ENCODE peak calls at places on chromosomes 7 and 10, in eight cellular contexts. J, M, N, I, C, T, Q and E are unnamed samples. For H3K4me1, the result is how much of the 10 kb centered on the place peaks cover.

GRCh38 chr10:63466168-63466935 is 575 bp upstream of the JMJD1C start:
- DNase-seq in T (no peak), M (peak), I (peak), Q (peak), C (peak), N (peak), J (no peak), E (no peak)

GRCh38 chr7:39606352-39606751 is 17.0 kb upstream of the RALA start:
- DNase-seq in T (no peak), M (no peak), N (no peak), C (no peak), Q (no peak), J (peak), I (no peak), E (no peak)

GRCh38 chr7:104096683-104097082 is 107.2 kb upstream of the RELN start:
- DNase-seq in I (peak), J (peak), C (no peak), T (no peak), M (peak), N (no peak), Q (no peak), E (no peak)

GRCh38 chr10:117240730-117241529 is at the start of gene SLC18A2:
- DNase-seq in Q (no peak), N (no peak), M (no peak), I (no peak), J (no peak), T (peak), C (no peak), E (no peak)

GRCh38 chr7:18426564-18427226 is 68.9 kb upstream of the HDAC9 start:
- DNase-seq in Q (peak), J (peak), N (no peak), I (no peak), T (no peak), M (peak), C (no peak), E (no peak)

GRCh38 chr7:32204361-32205018 is 134.3 kb upstream of the PDE1C start:
- DNase-seq in Q (peak), C (no peak), M (peak), N (peak), J (peak), T (peak), I (peak), E (peak)

GRCh38 chr10:102675887-102676616 is 31.8 kb downstream of the TRIM8 start:
- DNase-seq in I (no peak), C (no peak), T (peak), J (peak), N (peak), Q (no peak), M (no peak), E (no peak)

GRCh38 chr10:18298256-18298655 is 158.0 kb downstream of the CACNB2 start:
- DNase-seq in J (no peak), Q (no peak), N (no peak), M (no peak), C (no peak), I (no peak), T (no peak), E (no peak)

GRCh38 chr10:103916254-103916653 is 1.7 kb downstream of the STN1 start:
- DNase-seq in C (no peak), J (peak), N (no peak), T (no peak), Q (no peak), M (no peak), I (no peak), E (no peak)

GRCh38 chr10:71981024-71981867 is 17.1 kb downstream of the CHST3 start:
- DNase-seq in Q (no peak), M (peak), J (peak), T (peak), C (peak), I (no peak), N (peak), E (no peak)

GRCh38 chr10:124344266-124344590 is 74.5 kb downstream of the OAT start:
- DNase-seq in T (peak), J (no peak), I (no peak), C (peak), M (no peak), N (no peak), Q (no peak), E (no peak)

GRCh38 chr7:66013938-66014337 is 31.9 kb upstream of the GUSB start:
- DNase-seq in N (no peak), T (no peak), C (peak), I (peak), M (peak), Q (peak), J (peak), E (peak)
- TF ChIP-seq CTCF in N (no peak), T (no peak), C (peak), I (peak), M (peak), Q (peak), J (peak), E (no peak)

GRCh38 chr10:120735315-120735714 is 115.8 kb upstream of the WDR11 start:
- DNase-seq in J (no peak), M (no peak), I (no peak), T (no peak), N (no peak), C (no peak), Q (no peak), E (no peak)

GRCh38 chr10:120735773-120736371 is 115.3 kb upstream of the WDR11 start:
- DNase-seq in Q (no peak), C (no peak), N (no peak), M (peak), T (no peak), I (peak), J (peak), E (no peak)

GRCh38 chr10:120732067-120732466 is 119.1 kb upstream of the WDR11 start:
- DNase-seq in M (no peak), I (no peak), Q (no peak), J (peak), T (no peak), C (no peak), N (no peak), E (no peak)

GRCh38 chr10:120734476-120735078 is 116.6 kb upstream of the WDR11 start:
- DNase-seq in T (no peak), I (no peak), N (no peak), C (no peak), M (no peak), J (no peak), Q (no peak), E (no peak)

GRCh38 chr10:120732643-120733313 is 118.4 kb upstream of the WDR11 start:
- DNase-seq in J (peak), N (no peak), C (no peak), Q (no peak), I (no peak), T (no peak), M (peak), E (no peak)
- H3K4me3 ChIP-seq in J (no peak), N (no peak), C (no peak), Q (no peak), I (no peak), T (no peak), M (no peak), E (no peak)

GRCh38 chr7:47601881-47602249 is 20.0 kb upstream of the TNS3 start:
- DNase-seq in J (no peak), C (no peak), T (no peak), M (no peak), Q (no peak), N (no peak), I (no peak), E (no peak)
- H3K4me1 ChIP-seq in J (under half), C (under half), T (under half), M (under half), Q (under half), N (under half), I (half or more), E (under half)

GRCh38 chr7:108166687-108167086 is 36.5 kb upstream of the LAMB4 start:
- DNase-seq in T (no peak), Q (no peak), M (no peak), J (no peak), C (no peak), N (no peak), I (no peak), E (no peak)

GRCh38 chr7:108164342-108164741 is 34.2 kb upstream of the LAMB4 start:
- DNase-seq in I (no peak), N (no peak), J (no peak), T (no peak), C (no peak), M (no peak), Q (no peak), E (no peak)

GRCh38 chr7:108165726-108166125 is 35.6 kb upstream of the LAMB4 start:
- DNase-seq in T (no peak), M (no peak), Q (no peak), C (no peak), N (no peak), I (no peak), J (no peak), E (no peak)

GRCh38 chr7:108167460-108167859 is 37.3 kb upstream of the LAMB4 start:
- DNase-seq in C (no peak), T (no peak), M (peak), I (no peak), Q (no peak), N (no peak), J (no peak), E (no peak)

GRCh38 chr7:108164946-108165345 is 34.8 kb upstream of the LAMB4 start:
- DNase-seq in Q (no peak), T (no peak), C (no peak), J (no peak), N (no peak), I (no peak), M (no peak), E (no peak)
- TF ChIP-seq CTCF in Q (no peak), T (no peak), C (no peak), J (no peak), N (no peak), I (no peak), M (no peak), E (no peak)

GRCh38 chr7:128121731-128122576 is 90.7 kb upstream of the LRRC4 start:
- DNase-seq in T (peak), C (no peak), N (no peak), I (no peak), M (peak), Q (no peak), J (no peak), E (no peak)
- H3K4me3 ChIP-seq in T (peak), C (peak), N (no peak), I (no peak), M (no peak), Q (no peak), J (no peak), E (no peak)

GRCh38 chr10:32984003-32984600 is 26.1 kb upstream of the ITGB1 start:
- DNase-seq in T (no peak), I (no peak), C (no peak), J (no peak), M (no peak), Q (no peak), N (no peak), E (no peak)

GRCh38 chr10:32985781-32986350 is 27.8 kb upstream of the ITGB1 start:
- DNase-seq in Q (no peak), C (no peak), M (no peak), N (no peak), J (peak), T (no peak), I (peak), E (no peak)

GRCh38 chr10:32988604-32989003 is 30.6 kb upstream of the ITGB1 start:
- DNase-seq in J (no peak), N (no peak), I (no peak), C (no peak), Q (no peak), T (no peak), M (no peak), E (no peak)

GRCh38 chr10:32985341-32985764 is 27.3 kb upstream of the ITGB1 start:
- DNase-seq in I (no peak), N (no peak), T (no peak), M (no peak), J (peak), Q (no peak), C (no peak), E (no peak)

GRCh38 chr10:32987172-32987571 is 29.1 kb upstream of the ITGB1 start:
- DNase-seq in Q (no peak), J (no peak), I (no peak), M (no peak), C (no peak), T (no peak), N (no peak), E (no peak)
- H3K4me1 ChIP-seq in Q (under half), J (under half), I (half or more), M (under half), C (under half), T (under half), N (under half), E (under half)

GRCh38 chr7:31058122-31058521 is 6.0 kb downstream of the ADCYAP1R1 start:
- DNase-seq in N (no peak), C (no peak), Q (no peak), I (peak), T (no peak), J (peak), M (no peak), E (no peak)

GRCh38 chr7:31055501-31055900 is 3.4 kb downstream of the ADCYAP1R1 start:
- DNase-seq in T (no peak), J (no peak), Q (no peak), M (no peak), N (no peak), C (no peak), I (no peak), E (no peak)

GRCh38 chr7:31054608-31055273 is 2.6 kb downstream of the ADCYAP1R1 start:
- DNase-seq in Q (no peak), M (no peak), I (no peak), N (no peak), T (no peak), J (no peak), C (no peak), E (no peak)

GRCh38 chr7:31058688-31059087 is 6.6 kb downstream of the ADCYAP1R1 start:
- DNase-seq in J (no peak), Q (no peak), T (no peak), M (no peak), I (no peak), N (no peak), C (no peak), E (no peak)

GRCh38 chr7:31056775-31057346 is 4.8 kb downstream of the ADCYAP1R1 start:
- DNase-seq in T (no peak), N (no peak), Q (no peak), I (peak), M (no peak), J (no peak), C (no peak), E (peak)
- TF ChIP-seq CTCF in T (no peak), N (no peak), Q (peak), I (peak), M (peak), J (peak), C (no peak), E (no peak)

GRCh38 chr10:53749439-53749838 is 976.9 kb upstream of the MBL2 start:
- DNase-seq in Q (no peak), C (no peak), I (no peak), J (no peak), N (no peak), T (no peak), M (no peak), E (no peak)

GRCh38 chr10:53754851-53755250 is 982.3 kb upstream of the MBL2 start:
- DNase-seq in T (no peak), M (no peak), I (no peak), C (no peak), Q (no peak), J (no peak), N (no peak), E (no peak)
- H3K4me3 ChIP-seq in T (no peak), M (no peak), I (no peak), C (no peak), Q (peak), J (no peak), N (no peak), E (no peak)